ENCODE peak calls at places on chromosomes 2 and 18, in ten cellular contexts. X is transverse colon; J is natural killer cell; A is upper lobe of left lung; G is WTC11; L is cardiac muscle cell; O is stimulated activated CD8-positive, alpha-beta memory T cell treated with anti-CD3 and anti-CD28 coated beads, Interleukin-15, amount 100 ng/mL, for 24 hours; S is GM13977; V is activated naive CD4-positive, alpha-beta T cell; Y is SW480. E is an unnamed sample.

GRCh38 chr2:102264952-102265351 is 46.4 kb upstream of the IL1RL1 start:
- DNase-seq in X (no peak), J (no peak), A (no peak), G (no peak), L (no peak), O (no peak), S (no peak), V (no peak), Y (no peak), E (no peak)

GRCh38 chr2:64311948-64312621 is 141.9 kb upstream of the LGALSL start:
- DNase-seq in X (peak), J (no peak), A (peak), G (no peak), L (peak), O (no peak), S (no peak), V (no peak), Y (peak), E (no peak)

GRCh38 chr18:7002107-7002506 is 115.5 kb downstream of the LAMA1 start:
- DNase-seq in X (no peak), J (no peak), A (no peak), G (peak), L (no peak), O (no peak), S (no peak), V (no peak), Y (no peak), E (no peak)

GRCh38 chr2:105329561-105330495 is at the start of gene TGFBRAP1:
- DNase-seq in X (peak), J (peak), A (peak), G (peak), L (peak), O (peak), S (peak), V (peak), Y (peak), E (peak)

GRCh38 chr2:88857951-88858406 is 166.5 kb downstream of the RPIA start:
- DNase-seq in X (peak), J (no peak), A (peak), G (peak), L (peak), O (no peak), S (peak), V (no peak), Y (no peak), E (peak)

GRCh38 chr2:224175010-224175409 is 135.9 kb upstream of the SERPINE2 start:
- DNase-seq in X (no peak), J (no peak), A (no peak), G (no peak), L (no peak), O (no peak), S (no peak), V (no peak), Y (no peak), E (no peak)

GRCh38 chr2:234490239-234491074 is 6.4 kb downstream of the ARL4C start:
- DNase-seq in X (no peak), J (no peak), A (no peak), G (no peak), L (no peak), O (no peak), S (no peak), V (no peak), Y (no peak), E (no peak)

GRCh38 chr2:172639823-172640222 is 83.9 kb downstream of the PDK1 start:
- DNase-seq in X (no peak), J (no peak), A (no peak), G (no peak), L (peak), O (no peak), S (no peak), V (no peak), Y (peak), E (no peak)

GRCh38 chr2:156399950-156400703 is 36.1 kb upstream of the GPD2 start:
- DNase-seq in X (peak), J (no peak), A (peak), G (peak), L (peak), O (no peak), S (peak), V (peak), Y (peak), E (peak)

GRCh38 chr2:51031004-51031791 is 734 bp downstream of the NRXN1 start:
- DNase-seq in X (no peak), J (no peak), A (no peak), G (no peak), L (no peak), O (no peak), S (no peak), V (no peak), Y (no peak), E (no peak)

GRCh38 chr18:9454061-9454703 is 21.1 kb upstream of the RALBP1 start:
- DNase-seq in X (no peak), J (no peak), A (no peak), G (no peak), L (peak), O (no peak), S (no peak), V (no peak), Y (no peak), E (no peak)

GRCh38 chr18:55115606-55116005 is 156.3 kb upstream of the CCDC68 start:
- DNase-seq in X (no peak), J (no peak), A (no peak), G (no peak), L (no peak), O (no peak), S (no peak), V (no peak), Y (no peak), E (no peak)

GRCh38 chr2:205053827-205054410 is 508.6 kb downstream of the PARD3B start:
- DNase-seq in X (no peak), J (no peak), A (no peak), G (no peak), L (peak), O (no peak), S (no peak), V (no peak), Y (no peak), E (no peak)

GRCh38 chr2:109046925-109047508 is 58.0 kb upstream of the EDAR start:
- DNase-seq in X (no peak), J (no peak), A (no peak), G (no peak), L (no peak), O (no peak), S (peak), V (no peak), Y (peak), E (peak)

GRCh38 chr2:232365621-232366321 is 12.8 kb upstream of the ALPP start:
- DNase-seq in X (no peak), J (no peak), A (peak), G (peak), L (peak), O (no peak), S (no peak), V (no peak), Y (peak), E (no peak)

GRCh38 chr18:26655614-26656400 is 107.5 kb upstream of the KCTD1 start:
- DNase-seq in X (peak), J (no peak), A (peak), G (peak), L (peak), O (no peak), S (no peak), V (no peak), Y (peak), E (no peak)

GRCh38 chr18:61998957-61999356 is 106.2 kb upstream of the RNF152 start:
- DNase-seq in X (no peak), J (no peak), A (no peak), G (no peak), L (peak), O (no peak), S (no peak), V (no peak), Y (peak), E (no peak)

GRCh38 chr18:23631312-23631711 is 31.4 kb downstream of the ANKRD29 start:
- DNase-seq in X (no peak), J (no peak), A (no peak), G (no peak), L (no peak), O (no peak), S (no peak), V (no peak), Y (no peak), E (no peak)

GRCh38 chr2:24824966-24825882 is 32.0 kb downstream of the CENPO start:
- DNase-seq in X (no peak), J (peak), A (no peak), G (peak), L (no peak), O (no peak), S (no peak), V (no peak), Y (peak), E (no peak)

GRCh38 chr18:955379-956066 is 50.9 kb downstream of the ADCYAP1 start:
- DNase-seq in X (no peak), J (no peak), A (no peak), G (no peak), L (no peak), O (no peak), S (no peak), V (no peak), Y (no peak), E (no peak)

GRCh38 chr2:42957109-42958035 is 165.0 kb upstream of the HAAO start:
- DNase-seq in X (no peak), J (no peak), A (no peak), G (no peak), L (peak), O (no peak), S (no peak), V (no peak), Y (peak), E (no peak)